ENCODE peak calls at places on chromosome 19, in six cellular contexts. X, F, P, U, K and O are unnamed samples.

GRCh38 chr19:30577551-30578090 is 205.4 kb downstream of the ZNF536 start:
- DNase-seq in F (no peak), X (no peak), U (no peak), K (no peak), P (no peak), O (no peak)

GRCh38 chr19:49149652-49150105 is 5.5 kb downstream of the HRC start:
- DNase-seq in U (no peak), F (peak), K (peak), X (peak), P (no peak), O (no peak)

GRCh38 chr19:4929186-4929585 is 19.9 kb downstream of the UHRF1 start:
- DNase-seq in K (no peak), P (no peak), F (no peak), U (no peak), X (no peak), O (no peak)

GRCh38 chr19:47156861-47157454 is 26.3 kb downstream of the SAE1 start:
- DNase-seq in K (no peak), P (peak), F (no peak), X (no peak), U (no peak), O (no peak)

GRCh38 chr19:27733551-27734266 is 1479.2 kb downstream of the UQCRFS1 start:
- DNase-seq in K (no peak), X (no peak), U (no peak), F (no peak), P (no peak), O (no peak)

GRCh38 chr19:5987077-5987818 is 9.3 kb upstream of the RANBP3 start:
- DNase-seq in K (peak), X (peak), U (peak), P (peak), F (peak), O (peak)

GRCh38 chr19:33795370-33796163 is 1.1 kb upstream of the KCTD15 start:
- DNase-seq in P (no peak), U (peak), K (peak), F (peak), X (peak), O (peak)

GRCh38 chr19:30318261-30318660 is 53.9 kb upstream of the ZNF536 start:
- DNase-seq in P (no peak), F (no peak), U (no peak), K (no peak), X (no peak), O (no peak)

GRCh38 chr19:50819636-50820035 is 4.0 kb downstream of the KLK1 start:
- DNase-seq in K (no peak), P (no peak), U (no peak), F (no peak), X (no peak), O (no peak)

GRCh38 chr19:54029930-54030490 is 33.7 kb downstream of the VSTM1 start:
- DNase-seq in F (peak), U (no peak), P (no peak), X (peak), K (peak), O (no peak)

GRCh38 chr19:15623711-15624318 is 8.8 kb downstream of the CYP4F8 start:
- DNase-seq in F (no peak), X (no peak), P (no peak), U (no peak), K (peak), O (no peak)

GRCh38 chr19:12639901-12640613 is 26.5 kb downstream of the MAN2B1 start:
- DNase-seq in F (peak), K (peak), U (peak), P (peak), X (peak), O (peak)

GRCh38 chr19:38401148-38401547 is 1.7 kb upstream of the FAM98C start:
- DNase-seq in P (no peak), K (no peak), F (peak), U (no peak), X (no peak), O (no peak)

GRCh38 chr19:51602189-51602854 is 27.9 kb downstream of the SIGLEC5 start:
- DNase-seq in F (no peak), K (no peak), P (no peak), U (no peak), X (no peak), O (peak)

GRCh38 chr19:15260939-15261338 is 28.7 kb upstream of the EPHX3 start:
- DNase-seq in P (no peak), X (no peak), U (no peak), K (no peak), F (no peak), O (no peak)

GRCh38 chr19:52094526-52094925 is 1.0 kb downstream of the ZNF841 start:
- DNase-seq in X (no peak), F (no peak), K (peak), U (no peak), P (no peak), O (no peak)

GRCh38 chr19:16588089-16588823 is 16.0 kb upstream of the SLC35E1 start:
- DNase-seq in F (no peak), X (no peak), P (peak), K (peak), U (peak), O (peak)

GRCh38 chr19:17236414-17236716 is 9.4 kb downstream of the NR2F6 start:
- DNase-seq in U (no peak), P (no peak), X (peak), F (no peak), K (no peak), O (no peak)

GRCh38 chr19:6239401-6239844 is 40.4 kb downstream of the MLLT1 start:
- DNase-seq in K (no peak), P (no peak), F (no peak), X (no peak), U (peak), O (no peak)

GRCh38 chr19:53906211-53907192 is 2.6 kb upstream of the CACNG7 start:
- DNase-seq in X (peak), U (peak), F (no peak), K (peak), P (no peak), O (peak)

GRCh38 chr19:2251577-2252480 is 2.7 kb downstream of the AMH start:
- DNase-seq in X (peak), U (no peak), F (no peak), P (no peak), K (no peak), O (no peak)

GRCh38 chr19:46529622-46530451 is 34.2 kb upstream of the PNMA8B start:
- DNase-seq in X (peak), U (peak), P (no peak), K (peak), F (peak), O (peak)

GRCh38 chr19:45103200-45103624 is 10.2 kb downstream of the PPP1R37 start:
- DNase-seq in U (no peak), X (no peak), K (no peak), P (no peak), F (no peak), O (no peak)

GRCh38 chr19:55172741-55173140 is 6.3 kb upstream of the DNAAF3 start:
- DNase-seq in K (no peak), X (no peak), F (no peak), P (no peak), U (no peak), O (no peak)

GRCh38 chr19:16702123-16702522 is 17.5 kb upstream of the NWD1 start:
- DNase-seq in K (peak), F (peak), P (no peak), X (no peak), U (no peak), O (no peak)

GRCh38 chr19:11016591-11016990 is 55.8 kb downstream of the SMARCA4 start:
- DNase-seq in U (no peak), X (no peak), K (no peak), P (no peak), F (no peak), O (no peak)

GRCh38 chr19:11014403-11014911 is 53.6 kb downstream of the SMARCA4 start:
- DNase-seq in F (no peak), P (no peak), X (no peak), U (no peak), K (no peak), O (no peak)

GRCh38 chr19:11013771-11014170 is 52.9 kb downstream of the SMARCA4 start:
- DNase-seq in F (no peak), K (no peak), P (no peak), U (no peak), X (no peak), O (no peak)

GRCh38 chr19:11010041-11010440 is 49.2 kb downstream of the SMARCA4 start:
- DNase-seq in U (no peak), F (no peak), P (no peak), X (no peak), K (no peak), O (no peak)

DNA sequence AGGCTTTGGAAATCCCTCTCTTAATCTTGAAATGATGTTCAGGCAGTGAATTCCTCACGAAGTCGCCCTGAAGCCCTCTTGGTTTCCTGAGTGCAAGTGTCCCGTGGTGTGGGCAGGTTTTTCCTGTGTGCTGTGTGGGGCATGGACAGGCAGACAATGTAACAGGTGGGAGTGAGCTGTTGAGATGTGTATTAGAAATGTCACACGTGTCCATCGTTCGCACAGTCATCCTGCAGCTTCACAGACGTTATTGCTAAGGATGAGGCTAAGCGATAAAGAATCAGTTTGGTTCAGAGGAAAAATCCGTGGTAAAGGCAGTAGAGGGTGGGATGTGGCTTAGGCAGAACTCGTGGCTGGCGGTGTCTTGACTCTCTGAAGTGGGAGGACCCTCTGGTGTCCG is 51.7 kb downstream of the SMARCA4 start:
- DNase-seq in K (no peak), F (no peak), P (no peak), U (no peak), X (no peak), O (no peak)
- TF ChIP-seq POLR2AphosphoS5 in K (no peak), F (no peak), P (no peak), U (no peak), X (no peak), O (no peak)

GRCh38 chr19:18489627-18490184 is 32.2 kb downstream of the ELL start:
- DNase-seq in U (no peak), K (no peak), X (no peak), P (no peak), F (no peak), O (no peak)

GRCh38 chr19:18488403-18488723 is 33.5 kb downstream of the ELL start:
- DNase-seq in K (no peak), P (no peak), X (no peak), F (no peak), U (no peak), O (no peak)

GRCh38 chr19:18486746-18487145 is 35.1 kb downstream of the ELL start:
- DNase-seq in X (no peak), U (no peak), K (no peak), P (no peak), F (no peak), O (no peak)

GRCh38 chr19:18488838-18489626 is 32.8 kb downstream of the ELL start:
- DNase-seq in U (no peak), P (no peak), F (peak), X (peak), K (peak), O (no peak)

GRCh38 chr19:18487576-18488402 is 34.1 kb downstream of the ELL start:
- DNase-seq in F (no peak), K (no peak), X (no peak), U (no peak), P (no peak), O (no peak)
- TF ChIP-seq TAF1 in F (no peak), K (no peak), X (no peak), U (no peak), P (no peak), O (no peak)

DNA sequence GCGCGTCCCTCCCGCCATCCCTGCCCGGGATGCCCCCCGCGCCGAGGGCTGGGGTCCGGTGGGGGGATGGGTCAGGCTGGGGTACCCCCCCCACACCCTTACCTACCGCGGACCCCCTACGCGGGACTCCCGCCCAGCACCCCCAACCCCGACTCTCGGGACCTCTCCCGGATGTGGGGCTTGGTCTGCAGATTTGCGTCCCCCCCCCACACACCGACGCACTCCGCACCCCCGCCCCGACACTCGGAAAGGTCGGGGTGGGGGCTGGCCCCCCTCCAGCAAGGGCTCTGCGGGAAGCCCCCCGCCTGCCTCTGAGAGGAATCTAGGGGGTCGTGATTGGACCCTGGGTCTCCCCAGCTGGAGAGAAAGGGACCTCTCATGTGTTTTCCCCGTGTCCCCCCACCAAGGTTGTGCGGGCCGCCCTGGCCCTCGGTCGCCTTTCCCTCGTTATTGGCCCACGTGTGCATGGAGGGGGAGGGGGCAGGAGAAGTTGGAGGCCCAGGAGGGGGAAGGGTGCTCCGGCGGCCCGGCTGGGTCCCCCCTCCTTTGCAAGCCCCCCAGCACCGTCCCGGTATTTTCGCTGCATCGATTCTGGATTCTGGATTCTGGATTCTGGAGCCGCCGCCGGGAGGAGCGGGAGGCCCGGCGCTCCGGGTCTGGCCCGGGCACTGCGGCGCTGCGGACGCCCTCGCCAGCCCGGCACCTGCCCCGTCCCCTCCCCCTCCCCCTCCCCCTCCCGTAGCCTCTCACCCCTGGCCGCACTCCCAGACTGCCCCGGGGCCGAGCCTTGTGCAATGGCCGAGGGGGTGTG is 583 bp downstream of the NFIC start:
- DNase-seq in X (peak), P (no peak), F (no peak), U (no peak), K (peak), O (peak)
- TF ChIP-seq POLR2A in X (no peak), P (peak), F (no peak), U (no peak), K (peak), O (no peak)

GRCh38 chr19:10812902-10813404 is 23.1 kb downstream of the TMED1 start:
- DNase-seq in F (no peak), P (no peak), K (peak), X (no peak), U (no peak), O (no peak)
- TF ChIP-seq POLR2AphosphoS5 in F (no peak), P (no peak), K (no peak), X (no peak), U (no peak), O (no peak)